ENCODE peak calls at places on chromosomes 13 and 19, in six cellular contexts. S, E, N, G, U and Y are unnamed samples.

GRCh38 chr19:58372311-58373133 is 8.3 kb downstream of the ZNF837 start:
- DNase-seq in S (no peak), E (no peak), N (no peak), G (no peak), U (no peak), Y (no peak)

GRCh38 chr13:40130871-40131636 is 475.6 kb downstream of the COG6 start:
- DNase-seq in S (no peak), E (no peak), N (peak), G (peak), U (peak), Y (no peak)

GRCh38 chr13:110317093-110317492 is 10.0 kb downstream of the COL4A2 start:
- DNase-seq in S (no peak), E (no peak), N (no peak), G (no peak), U (no peak), Y (peak)

GRCh38 chr13:96994030-96994848 is at the start of gene OXGR1:
- DNase-seq in S (peak), E (no peak), N (no peak), G (no peak), U (no peak), Y (no peak)

GRCh38 chr13:24141333-24141910 is 19.1 kb upstream of the SPATA13 start:
- DNase-seq in S (no peak), E (no peak), N (no peak), G (no peak), U (no peak), Y (no peak)

GRCh38 chr19:33389574-33390119 is 16.1 kb downstream of the CEBPG start:
- DNase-seq in S (peak), E (no peak), N (no peak), G (no peak), U (no peak), Y (no peak)

GRCh38 chr13:62626771-62627170 is 1211.1 kb upstream of the PCDH20 start:
- DNase-seq in S (no peak), E (no peak), N (no peak), G (no peak), U (no peak), Y (no peak)

GRCh38 chr13:42078113-42078769 is 29.8 kb downstream of the DGKH start:
- DNase-seq in S (peak), E (no peak), N (no peak), G (no peak), U (peak), Y (no peak)

DNA sequence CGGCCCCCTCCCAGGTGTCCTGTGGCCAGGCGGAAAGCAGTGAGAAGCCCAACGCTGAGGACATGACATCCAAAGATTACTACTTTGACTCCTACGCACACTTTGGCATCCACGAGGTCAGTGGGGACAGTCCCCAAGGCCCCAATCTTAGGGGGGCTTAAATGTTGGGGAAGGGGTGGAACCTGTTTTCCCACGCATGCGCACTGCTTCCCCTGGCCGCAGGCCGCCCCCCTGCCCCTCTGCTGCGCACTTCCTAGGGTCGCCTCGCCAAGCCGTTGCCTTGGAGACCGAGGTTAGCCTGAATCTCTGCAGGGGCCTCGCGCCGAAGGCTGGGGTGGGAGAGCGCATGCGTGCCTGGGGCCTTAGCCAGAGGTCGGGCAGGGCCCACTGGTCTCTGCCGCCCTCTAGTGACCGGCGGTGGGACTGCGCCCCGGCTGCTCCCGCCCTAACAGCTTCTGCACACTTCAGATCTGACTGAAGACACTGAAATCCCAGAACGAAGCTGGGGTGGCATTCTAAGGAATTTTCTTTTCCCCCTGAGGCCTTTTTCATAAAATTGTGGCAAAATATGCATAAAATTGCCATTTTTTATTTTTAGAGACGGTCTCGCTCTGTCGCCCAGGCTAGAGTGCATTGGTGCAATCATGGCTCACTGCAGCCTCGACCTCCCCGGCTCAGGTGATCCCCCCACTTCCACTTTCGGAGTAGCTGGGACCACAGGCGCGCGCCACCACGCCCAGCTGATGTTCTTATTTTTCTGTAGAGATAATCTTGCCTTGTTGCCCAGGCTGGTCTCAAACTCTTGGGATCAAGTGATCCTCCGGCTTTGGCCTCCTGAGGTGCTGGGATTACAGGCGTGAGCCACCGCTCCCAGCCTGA is 3.6 kb downstream of the PRMT1 start:
- DNase-seq in S (peak), E (peak), N (peak), G (peak), U (peak), Y (peak)
- TF ChIP-seq CTCF in S (peak), E (peak), N (peak), G (peak), U (peak), Y (peak)

GRCh38 chr13:72652681-72653080 is 74.7 kb downstream of the MZT1 start:
- DNase-seq in S (no peak), E (no peak), N (peak), G (peak), U (no peak), Y (no peak)

GRCh38 chr13:72648513-72649065 is 78.8 kb downstream of the MZT1 start:
- DNase-seq in S (no peak), E (no peak), N (no peak), G (no peak), U (no peak), Y (no peak)

GRCh38 chr13:72656357-72656756 is 71.1 kb downstream of the MZT1 start:
- DNase-seq in S (no peak), E (no peak), N (no peak), G (no peak), U (no peak), Y (no peak)

GRCh38 chr13:72645521-72645920 is 81.9 kb downstream of the MZT1 start:
- DNase-seq in S (no peak), E (no peak), N (no peak), G (no peak), U (no peak), Y (no peak)

GRCh38 chr13:72651196-72651595 is 76.2 kb downstream of the MZT1 start:
- DNase-seq in S (peak), E (no peak), N (no peak), G (peak), U (no peak), Y (no peak)
- TF ChIP-seq CTCF in S (peak), E (peak), N (peak), G (peak), U (no peak), Y (peak)

GRCh38 chr19:6930190-6930589 is 42.8 kb downstream of the ADGRE1 start:
- DNase-seq in S (no peak), E (no peak), N (no peak), G (no peak), U (no peak), Y (no peak)

DNA sequence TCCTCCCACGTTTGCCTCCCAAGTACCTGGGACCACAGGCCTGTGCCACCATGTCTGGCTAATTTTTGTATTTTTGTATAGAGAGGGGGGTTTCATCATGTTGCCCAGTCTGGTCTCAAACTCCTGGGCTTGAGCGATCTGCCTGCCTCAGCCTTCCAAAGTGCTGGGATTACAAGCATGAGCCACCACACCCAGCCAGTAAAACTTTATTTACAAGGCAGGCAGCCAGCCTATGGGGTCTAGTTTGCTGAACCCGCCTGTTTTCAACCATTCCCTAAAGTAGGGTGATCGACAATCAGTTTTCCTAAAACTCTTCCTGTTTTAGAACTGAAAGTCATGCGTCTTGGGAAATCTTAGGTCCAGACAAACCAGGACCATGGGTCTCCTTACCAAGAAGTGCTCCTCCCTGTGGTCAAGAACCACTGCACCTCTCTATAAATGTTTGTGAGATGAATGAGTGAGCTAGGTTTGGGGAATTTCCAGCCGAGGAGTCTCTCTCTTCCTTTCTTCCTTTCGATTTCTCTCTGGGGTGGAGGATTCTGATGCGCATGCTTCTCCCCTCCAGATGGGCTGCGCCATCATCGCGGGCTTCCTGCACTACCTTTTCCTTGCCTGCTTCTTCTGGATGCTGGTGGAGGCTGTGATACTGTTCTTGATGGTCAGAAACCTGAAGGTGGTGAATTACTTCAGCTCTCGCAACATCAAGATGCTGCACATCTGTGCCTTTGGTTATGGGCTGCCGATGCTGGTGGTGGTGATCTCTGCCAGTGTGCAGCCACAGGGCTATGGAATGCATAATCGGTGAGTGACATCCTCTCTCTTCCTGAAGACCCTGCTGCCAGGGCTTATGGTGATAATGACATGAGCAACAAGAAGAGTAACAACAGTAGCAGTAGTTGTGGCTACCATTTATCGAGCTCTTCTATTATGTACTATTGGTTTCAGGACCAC is 38.7 kb downstream of the ADGRE1 start:
- DNase-seq in S (no peak), E (no peak), N (no peak), G (no peak), U (peak), Y (no peak)
- TF ChIP-seq CTCF in S (peak), E (no peak), N (no peak), G (no peak), U (no peak), Y (no peak)

DNA sequence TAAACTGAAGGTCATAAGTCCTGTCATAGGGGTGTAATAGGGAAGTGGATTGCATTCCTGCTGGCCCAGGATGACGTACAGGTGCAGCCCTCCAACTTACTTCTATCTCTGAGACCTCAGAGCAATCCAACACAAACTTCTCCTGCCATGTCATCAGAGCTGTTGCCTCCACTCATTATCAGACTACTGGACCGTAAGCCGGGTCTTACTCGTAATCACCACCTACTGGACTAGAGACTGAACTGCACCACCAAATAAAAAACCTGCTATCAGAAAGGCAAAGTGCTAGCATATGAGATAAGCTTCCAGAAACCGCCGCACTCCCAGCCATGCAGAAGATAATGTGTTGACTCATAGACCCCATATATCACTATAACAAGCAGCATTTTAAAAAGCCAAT is 102.1 kb downstream of the SLITRK1 start:
- DNase-seq in S (peak), E (no peak), N (peak), G (peak), U (peak), Y (no peak)
- TF ChIP-seq CTCF in S (peak), E (peak), N (peak), G (peak), U (peak), Y (peak)

DNA sequence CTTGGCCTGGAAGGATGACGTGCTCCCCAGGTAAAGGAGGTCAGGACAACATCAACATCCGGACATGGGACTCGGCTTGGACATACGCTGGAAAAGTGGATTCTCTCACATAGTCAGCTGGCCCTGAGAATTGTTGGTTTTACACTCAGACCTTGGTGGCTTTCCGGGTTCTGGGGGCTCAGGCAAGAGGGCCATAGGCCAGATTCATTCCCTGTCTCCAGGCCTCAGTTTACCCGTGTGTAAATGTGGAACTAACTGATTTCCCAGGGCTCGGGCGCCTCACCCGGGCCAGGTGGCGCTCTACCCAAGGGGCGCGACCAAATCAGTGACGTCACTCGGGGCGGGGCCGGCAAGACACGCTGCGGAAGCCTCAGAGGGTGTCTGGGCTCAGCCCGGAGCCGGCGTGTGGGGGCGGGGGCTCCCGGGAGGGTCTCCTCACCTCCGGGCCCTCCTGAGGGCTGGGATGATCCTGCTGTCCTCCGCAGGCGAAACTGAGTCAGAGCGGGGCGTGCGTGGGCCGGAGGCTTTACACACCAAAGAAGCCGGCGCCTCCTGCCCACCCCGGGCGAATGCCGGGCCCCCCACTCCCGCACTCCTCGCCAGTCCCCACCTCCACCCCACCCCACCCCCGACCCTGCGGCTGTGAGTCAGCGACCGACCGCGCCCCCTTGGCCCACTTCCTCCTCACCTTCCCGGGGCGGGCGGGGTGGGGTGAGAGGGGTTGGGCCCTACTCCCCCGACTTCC is 861 bp upstream of the VASP start:
- DNase-seq in S (peak), E (peak), N (peak), G (peak), U (peak), Y (peak)
- TF ChIP-seq CTCF in S (peak), E (peak), N (peak), G (peak), U (peak), Y (peak)

GRCh38 chr13:35830850-35831450 is 300.2 kb downstream of the DCLK1 start:
- DNase-seq in S (no peak), E (no peak), N (no peak), G (no peak), U (no peak), Y (no peak)

GRCh38 chr13:35822666-35823065 is 308.5 kb downstream of the DCLK1 start:
- DNase-seq in S (no peak), E (no peak), N (no peak), G (no peak), U (no peak), Y (no peak)

GRCh38 chr13:35824825-35825224 is 306.4 kb downstream of the DCLK1 start:
- DNase-seq in S (no peak), E (no peak), N (no peak), G (no peak), U (no peak), Y (no peak)

GRCh38 chr13:35824395-35824794 is 306.8 kb downstream of the DCLK1 start:
- DNase-seq in S (no peak), E (no peak), N (no peak), G (no peak), U (no peak), Y (no peak)

DNA sequence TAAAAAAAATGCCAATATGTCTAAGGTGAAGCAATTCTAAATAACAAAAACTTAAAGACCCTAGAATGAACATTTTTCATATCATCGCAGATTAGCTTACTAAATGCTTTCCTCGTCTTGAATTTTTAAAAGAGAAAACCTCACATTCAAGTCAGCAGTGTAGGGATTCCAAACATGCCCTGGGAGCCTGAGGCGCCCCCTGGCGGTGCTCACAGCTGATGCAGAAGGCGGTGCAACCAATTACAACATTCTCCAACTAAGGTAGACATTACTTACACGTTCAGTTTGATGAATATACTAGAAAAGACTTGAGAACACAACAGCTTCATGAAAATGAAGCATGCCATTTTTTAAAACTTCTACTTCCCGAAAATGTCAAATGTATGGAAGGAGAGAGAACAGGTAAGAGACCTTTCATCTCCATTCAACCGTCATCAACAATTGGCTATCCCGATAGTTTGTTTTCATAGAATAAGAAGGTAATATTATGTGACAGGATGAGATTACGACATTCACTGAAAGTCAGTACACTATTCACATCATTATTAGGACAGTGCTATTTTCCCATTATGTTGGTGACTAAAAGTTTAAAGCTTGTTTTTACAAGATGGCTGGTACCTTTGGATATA is 304.4 kb downstream of the DCLK1 start:
- DNase-seq in S (no peak), E (no peak), N (no peak), G (no peak), U (no peak), Y (no peak)
- TF ChIP-seq CTCF in S (peak), E (peak), N (no peak), G (peak), U (no peak), Y (peak)